ENCODE peak calls at places on chromosomes 4 and X, in nine cellular contexts. O is heart left ventricle, K is breast epithelium, Y is prostate gland, X is ovary, V is stomach, U is transverse colon, I is spleen, Q is HCT116. M is an unnamed sample.

GRCh38 chrX:108312938-108313337 is 125.3 kb downstream of the COL4A6 start:
- DNase-seq in Q (peak; percentile 55), O (peak; percentile 44), V (peak; percentile 27), X (no peak), Y (peak; percentile 88), U (no peak), K (peak; percentile 54), I (no peak), M (peak; percentile 39)

GRCh38 chrX:156008915-156009314 is 11.4 kb downstream of the IL9R start:
- DNase-seq in U (no peak), Q (no peak), Y (no peak), I (no peak), K (no peak), X (no peak), V (no peak), O (no peak), M (no peak)

GRCh38 chr4:173448557-173448918 is 49.6 kb upstream of the SCRG1 start:
- DNase-seq in I (no peak), V (no peak), X (no peak), Y (no peak), U (no peak), Q (no peak), O (no peak), K (no peak), M (no peak)

GRCh38 chr4:119099227-119099910 is 36.3 kb upstream of the MYOZ2 start:
- DNase-seq in I (no peak), V (no peak), U (no peak), Q (no peak), Y (no peak), K (no peak), X (no peak), O (no peak), M (no peak)

GRCh38 chrX:101958139-101958538 is 26.3 kb upstream of the ZMAT1 start:
- DNase-seq in X (no peak), Y (no peak), I (no peak), O (no peak), V (no peak), Q (no peak), U (no peak), K (no peak), M (no peak)

GRCh38 chr4:48653217-48654014 is 126.7 kb downstream of the FRYL start:
- DNase-seq in V (no peak), O (peak; percentile 67), U (peak; percentile 42), I (no peak), Q (no peak), K (no peak), X (peak; percentile 47), Y (no peak), M (no peak)

GRCh38 chrX:110944793-110945466 is 149.3 kb upstream of the CHRDL1 start:
- DNase-seq in I (no peak), Y (peak; percentile 51), V (peak; percentile 45), K (no peak), O (no peak), X (peak; percentile 5), U (no peak), Q (no peak), M (peak; percentile 13)

GRCh38 chr4:70721747-70722146 is at the start of gene RUFY3:
- DNase-seq in Q (no peak), U (no peak), K (no peak), Y (no peak), I (no peak), X (peak; percentile 55), O (peak; percentile 51), V (no peak), M (peak; percentile 46)

DNA sequence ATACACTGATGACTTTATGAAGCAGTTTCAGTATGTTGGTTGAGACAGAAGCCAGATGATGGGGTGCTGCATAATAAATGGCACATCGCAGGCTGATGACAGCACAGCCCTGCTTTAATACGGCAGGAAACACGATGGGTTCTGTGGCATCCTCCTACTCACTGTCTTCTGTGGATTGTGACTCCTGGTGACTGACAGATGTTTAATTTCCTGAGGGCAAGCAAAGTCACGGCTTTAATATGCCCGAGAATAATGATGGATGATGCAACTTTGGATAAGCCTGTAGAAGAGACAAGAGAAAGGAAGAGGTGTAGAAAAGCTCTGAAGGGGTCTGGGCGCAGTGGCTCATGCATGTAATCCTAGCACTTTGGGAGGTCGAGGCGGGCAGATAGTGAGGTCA is 295.4 kb downstream of the TRIML1 start:
- DNase-seq in K (no peak), X (no peak), I (no peak), V (no peak), O (no peak), Y (no peak), Q (no peak), U (no peak), M (no peak)
- TF ChIP-seq POLR2A in K (no peak), X (no peak), I (no peak), V (no peak), O (no peak), Y (no peak), Q (no peak), U (no peak), M (no peak)

DNA sequence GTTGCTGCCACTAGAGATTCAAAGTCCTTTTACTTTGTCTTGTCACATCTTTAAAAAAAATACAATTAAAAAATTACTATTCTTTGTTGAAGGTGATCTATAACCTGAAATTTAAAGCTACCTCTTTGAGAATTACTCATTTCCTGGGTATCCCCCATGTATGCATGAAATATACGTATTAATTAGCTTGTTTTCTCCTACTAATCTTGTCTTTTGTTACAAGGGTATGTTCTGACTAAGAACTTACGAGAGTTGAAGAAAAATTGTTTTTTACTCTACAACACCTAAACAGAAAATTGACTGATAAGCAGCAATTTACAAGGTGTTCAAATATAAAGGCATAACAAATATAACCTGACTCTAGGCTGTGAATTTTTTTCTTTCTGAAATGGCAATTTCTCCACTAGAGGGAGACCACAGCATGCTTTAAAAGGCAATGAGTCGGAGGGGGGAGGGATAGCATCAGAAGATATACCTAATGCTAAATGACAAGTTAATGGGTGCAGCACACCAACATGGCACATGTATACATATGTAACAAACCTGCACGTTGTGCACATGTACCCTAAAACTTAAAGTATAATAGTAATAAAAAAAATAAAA is 249.6 kb downstream of the OPHN1 start:
- DNase-seq in Q (no peak), U (no peak), O (no peak), I (no peak), Y (no peak), V (no peak), K (no peak), X (no peak), M (no peak)
- TF ChIP-seq CTCF in Q (peak; percentile 41), U (no peak), O (peak; percentile 21), I (no peak), Y (peak; percentile 38), V (no peak), K (no peak), X (no peak), M (no peak)

GRCh38 chr4:164621886-164622521 is 131.9 kb upstream of the SMIM31 start:
- DNase-seq in X (no peak), Y (no peak), V (no peak), Q (no peak), K (no peak), I (no peak), O (no peak), U (no peak), M (no peak)

GRCh38 chr4:164617426-164617825 is 136.5 kb upstream of the SMIM31 start:
- DNase-seq in I (no peak), U (no peak), Q (no peak), K (no peak), V (no peak), O (no peak), Y (no peak), X (no peak), M (no peak)

GRCh38 chr4:164623099-164623498 is 130.8 kb upstream of the SMIM31 start:
- DNase-seq in Y (no peak), X (no peak), Q (no peak), V (no peak), I (peak; percentile 53), K (no peak), U (no peak), O (no peak), M (no peak)
- TF ChIP-seq POLR2A in Y (no peak), X (no peak), Q (no peak), V (no peak), I (no peak), K (no peak), U (no peak), O (no peak), M (no peak)

GRCh38 chrX:82998163-82998562 is 509.9 kb upstream of the POU3F4 start:
- DNase-seq in O (no peak), K (no peak), V (no peak), U (no peak), X (no peak), Q (no peak), I (no peak), Y (no peak), M (no peak)

GRCh38 chrX:83008415-83008814 is 499.7 kb upstream of the POU3F4 start:
- DNase-seq in O (no peak), Y (no peak), U (no peak), Q (no peak), K (no peak), V (no peak), I (no peak), X (no peak), M (no peak)

DNA sequence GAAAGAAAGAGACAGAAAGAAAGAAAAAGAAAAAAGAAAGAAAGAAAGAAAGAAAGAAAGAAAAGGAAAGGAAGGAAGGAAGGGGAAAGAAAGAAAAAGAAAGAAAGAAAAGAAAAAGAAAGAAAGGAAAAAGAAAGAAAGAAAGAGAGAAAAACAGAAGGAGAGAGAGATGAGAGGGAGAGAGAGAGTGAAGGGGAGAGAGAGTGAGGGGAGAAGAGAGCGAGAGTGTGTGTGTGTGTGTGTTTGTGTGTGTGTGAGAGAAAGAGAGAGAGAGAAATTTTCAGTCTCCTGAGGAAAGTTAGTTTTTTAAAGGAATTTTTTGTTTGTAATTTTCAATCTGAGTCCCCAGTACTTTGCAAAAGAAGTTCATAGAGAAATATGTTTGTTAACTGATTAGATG is 504.1 kb upstream of the POU3F4 start:
- DNase-seq in O (no peak), U (no peak), X (no peak), Y (no peak), Q (no peak), K (no peak), I (no peak), V (no peak), M (no peak)
- TF ChIP-seq CTCF in O (no peak), U (no peak), X (no peak), Y (no peak), Q (no peak), K (no peak), I (no peak), V (no peak), M (no peak)

GRCh38 chr4:56391270-56391669 is 4.0 kb upstream of the AASDH start:
- DNase-seq in Q (no peak), K (no peak), I (no peak), V (no peak), X (no peak), Y (no peak), O (no peak), U (no peak), M (no peak)
- TF ChIP-seq POLR2A in Q (no peak), K (no peak), I (no peak), V (no peak), X (no peak), Y (no peak), O (no peak), U (no peak), M (no peak)

GRCh38 chr4:156169011-156169410 is 215.3 kb upstream of the CTSO start:
- DNase-seq in Q (peak; percentile 19), I (no peak), O (peak; percentile 26), X (peak; percentile 39), U (no peak), V (no peak), Y (no peak), K (no peak), M (peak; percentile 34)
- TF ChIP-seq CTCF in Q (peak; percentile 29), I (no peak), O (peak; percentile 29), X (no peak), U (peak; percentile 20), V (no peak), Y (peak; percentile 16), K (peak; percentile 24), M (no peak)

M was measured in lower leg skin.